ENCODE peak calls at places on chromosome 2, in ten cellular contexts. O is upper lobe of right lung, M is endothelial cell, D is brain microvascular endothelial cell, W is neural progenitor cell, Y is tibial artery, L is fibroblast of the aortic adventitia, B is PC-3, G is neural crest cell, U is nephron progenitor cell. E is an unnamed sample.

GRCh38 chr2:241286348-241287090 is 29.0 kb downstream of the HDLBP start:
- DNase-seq in O (no peak), M (no peak), D (no peak), W (no peak), Y (no peak), L (no peak), B (no peak), G (no peak), U (no peak), E (no peak)

GRCh38 chr2:209600257-209601180 is 171.1 kb upstream of the UNC80 start:
- DNase-seq in O (no peak), M (no peak), D (no peak), W (peak), Y (no peak), L (no peak), B (no peak), G (no peak), U (no peak), E (no peak)

GRCh38 chr2:39447266-39448168 is 10.4 kb upstream of the MAP4K3 start:
- DNase-seq in O (no peak), M (no peak), D (peak), W (no peak), Y (no peak), L (no peak), B (peak), G (no peak), U (no peak), E (no peak)

GRCh38 chr2:190564838-190565237 is 30.3 kb upstream of the NEMP2 start:
- DNase-seq in O (no peak), M (no peak), D (no peak), W (no peak), Y (no peak), L (no peak), B (no peak), G (no peak), U (no peak), E (no peak)

GRCh38 chr2:150911766-150912280 is 349.8 kb downstream of the RBM43 start:
- DNase-seq in O (peak), M (no peak), D (peak), W (no peak), Y (peak), L (peak), B (peak), G (no peak), U (no peak), E (no peak)

GRCh38 chr2:120520929-120521912 is 175.3 kb downstream of the INHBB start:
- DNase-seq in O (no peak), M (peak), D (peak), W (peak), Y (no peak), L (peak), B (peak), G (peak), U (peak), E (peak)

GRCh38 chr2:174158003-174158402 is 90.3 kb downstream of the OLA1 start:
- DNase-seq in O (no peak), M (peak), D (peak), W (peak), Y (no peak), L (peak), B (peak), G (peak), U (peak), E (peak)

GRCh38 chr2:237280937-237281336 is 133.0 kb downstream of the COL6A3 start:
- DNase-seq in O (no peak), M (no peak), D (no peak), W (no peak), Y (no peak), L (no peak), B (no peak), G (no peak), U (no peak), E (no peak)

GRCh38 chr2:205590759-205591158 is 91.5 kb upstream of the NRP2 start:
- DNase-seq in O (no peak), M (no peak), D (peak), W (no peak), Y (no peak), L (peak), B (peak), G (no peak), U (no peak), E (no peak)

GRCh38 chr2:235922851-235923250 is 245.3 kb downstream of the GBX2 start:
- DNase-seq in O (no peak), M (no peak), D (no peak), W (no peak), Y (no peak), L (no peak), B (no peak), G (no peak), U (no peak), E (no peak)

GRCh38 chr2:8021942-8022341 is 659.9 kb upstream of the ID2 start:
- DNase-seq in O (no peak), M (no peak), D (no peak), W (no peak), Y (no peak), L (peak), B (no peak), G (no peak), U (no peak), E (no peak)

GRCh38 chr2:237465515-237466227 is 21.4 kb upstream of the MLPH start:
- DNase-seq in O (peak), M (no peak), D (peak), W (no peak), Y (no peak), L (peak), B (peak), G (no peak), U (no peak), E (peak)

GRCh38 chr2:10412380-10412779 is 35.7 kb downstream of the ODC1 start:
- DNase-seq in O (no peak), M (peak), D (peak), W (peak), Y (no peak), L (peak), B (peak), G (peak), U (no peak), E (peak)

GRCh38 chr2:53632714-53633113 is 134.9 kb upstream of the CHAC2 start:
- DNase-seq in O (no peak), M (no peak), D (peak), W (no peak), Y (no peak), L (peak), B (peak), G (no peak), U (no peak), E (peak)

GRCh38 chr2:148888003-148888501 is 13.0 kb downstream of the KIF5C start:
- DNase-seq in O (no peak), M (peak), D (no peak), W (peak), Y (no peak), L (no peak), B (no peak), G (no peak), U (peak), E (no peak)

GRCh38 chr2:134314202-134314601 is 60.3 kb downstream of the MGAT5 start:
- DNase-seq in O (no peak), M (no peak), D (no peak), W (no peak), Y (peak), L (no peak), B (no peak), G (no peak), U (no peak), E (no peak)

GRCh38 chr2:150482667-150483260 is 4.7 kb downstream of the RND3 start:
- DNase-seq in O (no peak), M (no peak), D (no peak), W (no peak), Y (no peak), L (peak), B (peak), G (no peak), U (no peak), E (no peak)

GRCh38 chr2:45267062-45267702 is 257.9 kb upstream of the SIX2 start:
- DNase-seq in O (no peak), M (no peak), D (no peak), W (no peak), Y (no peak), L (no peak), B (peak), G (no peak), U (no peak), E (no peak)

GRCh38 chr2:172226244-172227061 is 123.8 kb upstream of the DLX2 start:
- DNase-seq in O (no peak), M (no peak), D (no peak), W (no peak), Y (no peak), L (no peak), B (peak), G (no peak), U (no peak), E (no peak)

GRCh38 chr2:109516445-109517117 is 97.2 kb downstream of the SEPTIN10 start:
- DNase-seq in O (peak), M (peak), D (peak), W (peak), Y (no peak), L (no peak), B (peak), G (peak), U (peak), E (peak)

GRCh38 chr2:14137643-14138042 is 494.9 kb upstream of the LRATD1 start:
- DNase-seq in O (no peak), M (no peak), D (no peak), W (peak), Y (no peak), L (no peak), B (peak), G (peak), U (no peak), E (peak)

GRCh38 chr2:240640939-240641338 is 15.7 kb downstream of the GPR35 start:
- DNase-seq in O (peak), M (no peak), D (no peak), W (peak), Y (peak), L (peak), B (peak), G (peak), U (peak), E (peak)

GRCh38 chr2:98460573-98461560 is 16.2 kb downstream of the INPP4A start:
- DNase-seq in O (no peak), M (no peak), D (no peak), W (no peak), Y (no peak), L (no peak), B (no peak), G (no peak), U (no peak), E (no peak)

GRCh38 chr2:120344991-120345975 is 653 bp upstream of the INHBB start:
- DNase-seq in O (no peak), M (peak), D (no peak), W (peak), Y (no peak), L (no peak), B (peak), G (peak), U (peak), E (peak)

GRCh38 chr2:216170362-216170761 is 61.2 kb downstream of the XRCC5 start:
- DNase-seq in O (no peak), M (no peak), D (no peak), W (no peak), Y (no peak), L (no peak), B (no peak), G (no peak), U (no peak), E (no peak)

GRCh38 chr2:109222825-109223471 is 93.9 kb downstream of the SH3RF3 start:
- DNase-seq in O (peak), M (no peak), D (no peak), W (peak), Y (no peak), L (no peak), B (no peak), G (no peak), U (no peak), E (no peak)

GRCh38 chr2:178514664-178515063 is 34.4 kb downstream of the PLEKHA3 start:
- DNase-seq in O (no peak), M (no peak), D (peak), W (no peak), Y (no peak), L (peak), B (peak), G (no peak), U (no peak), E (no peak)

GRCh38 chr2:70888925-70889715 is 46.6 kb upstream of the ATP6V1B1 start:
- DNase-seq in O (no peak), M (no peak), D (no peak), W (peak), Y (no peak), L (no peak), B (no peak), G (no peak), U (peak), E (peak)

GRCh38 chr2:55418512-55419235 is 982 bp downstream of the CCDC88A start:
- DNase-seq in O (no peak), M (no peak), D (no peak), W (no peak), Y (no peak), L (peak), B (no peak), G (no peak), U (no peak), E (no peak)

GRCh38 chr2:40097691-40098376 is 318.8 kb upstream of the THUMPD2 start:
- DNase-seq in O (no peak), M (no peak), D (peak), W (no peak), Y (no peak), L (peak), B (peak), G (no peak), U (no peak), E (no peak)

GRCh38 chr2:108607706-108608301 is 73.5 kb downstream of the LIMS1 start:
- DNase-seq in O (no peak), M (peak), D (no peak), W (peak), Y (no peak), L (peak), B (peak), G (no peak), U (peak), E (peak)

GRCh38 chr2:128769457-128770142 is 450.9 kb upstream of the HS6ST1 start:
- DNase-seq in O (peak), M (no peak), D (no peak), W (no peak), Y (no peak), L (no peak), B (no peak), G (no peak), U (no peak), E (no peak)

GRCh38 chr2:68157002-68157401 is 686 bp upstream of the PNO1 start:
- DNase-seq in O (peak), M (peak), D (peak), W (peak), Y (no peak), L (no peak), B (no peak), G (no peak), U (peak), E (no peak)

DNA sequence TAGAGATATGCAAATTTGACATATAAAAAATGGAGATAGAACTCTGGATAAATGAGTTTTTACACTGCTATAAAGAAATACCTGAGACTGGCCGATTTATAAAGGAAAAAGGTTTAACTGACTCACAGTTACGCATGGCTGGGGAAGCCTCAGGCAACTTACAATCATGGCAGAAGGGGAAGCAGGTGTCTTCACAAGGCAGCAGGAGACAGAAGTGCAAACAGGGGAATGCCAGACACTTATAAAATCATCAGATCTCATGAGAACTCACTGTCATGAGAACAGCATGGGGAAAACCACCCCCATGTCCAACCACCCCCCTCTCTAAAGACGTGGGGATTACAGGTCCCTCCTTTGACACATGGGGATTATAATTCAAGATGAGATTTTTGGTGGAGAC is 1540.2 kb upstream of the SLC39A10 start:
- DNase-seq in O (no peak), M (no peak), D (no peak), W (no peak), Y (no peak), L (no peak), B (no peak), G (no peak), U (no peak), E (no peak)
- TF ChIP-seq CTCF in O (no peak), M (no peak), D (no peak), W (no peak), Y (no peak), L (no peak), B (no peak), G (no peak), U (no peak), E (no peak)

DNA sequence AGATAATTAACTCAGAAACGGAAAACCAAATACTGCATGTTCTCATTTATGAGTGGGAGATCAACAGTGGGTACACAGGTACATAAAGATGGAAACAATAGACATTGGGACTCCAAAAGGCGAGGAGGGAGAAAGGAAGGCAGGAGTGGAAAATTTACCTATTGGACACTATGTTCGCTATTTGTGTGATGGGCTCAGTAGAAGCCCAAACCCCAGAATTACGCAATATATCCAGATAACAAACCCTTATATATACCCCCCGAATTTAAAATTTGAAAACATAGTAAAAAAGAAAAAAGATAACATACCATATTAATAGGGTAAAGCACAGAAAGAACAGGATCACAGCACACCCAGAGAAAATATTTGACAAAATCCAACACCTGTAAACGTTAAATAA is 1351.7 kb upstream of the FAM98A start:
- DNase-seq in O (no peak), M (no peak), D (no peak), W (no peak), Y (no peak), L (no peak), B (no peak), G (no peak), U (no peak), E (no peak)
- TF ChIP-seq CTCF in O (no peak), M (no peak), D (no peak), W (no peak), Y (no peak), L (no peak), B (no peak), G (no peak), U (no peak), E (no peak)

GRCh38 chr2:42421601-42422252 is 60.7 kb upstream of the COX7A2L start:
- DNase-seq in O (no peak), M (no peak), D (peak), W (no peak), Y (no peak), L (no peak), B (peak), G (no peak), U (no peak), E (peak)
- TF ChIP-seq CTCF in O (no peak), M (no peak), D (peak), W (no peak), Y (no peak), L (no peak), B (no peak), G (no peak), U (no peak), E (no peak)

DNA sequence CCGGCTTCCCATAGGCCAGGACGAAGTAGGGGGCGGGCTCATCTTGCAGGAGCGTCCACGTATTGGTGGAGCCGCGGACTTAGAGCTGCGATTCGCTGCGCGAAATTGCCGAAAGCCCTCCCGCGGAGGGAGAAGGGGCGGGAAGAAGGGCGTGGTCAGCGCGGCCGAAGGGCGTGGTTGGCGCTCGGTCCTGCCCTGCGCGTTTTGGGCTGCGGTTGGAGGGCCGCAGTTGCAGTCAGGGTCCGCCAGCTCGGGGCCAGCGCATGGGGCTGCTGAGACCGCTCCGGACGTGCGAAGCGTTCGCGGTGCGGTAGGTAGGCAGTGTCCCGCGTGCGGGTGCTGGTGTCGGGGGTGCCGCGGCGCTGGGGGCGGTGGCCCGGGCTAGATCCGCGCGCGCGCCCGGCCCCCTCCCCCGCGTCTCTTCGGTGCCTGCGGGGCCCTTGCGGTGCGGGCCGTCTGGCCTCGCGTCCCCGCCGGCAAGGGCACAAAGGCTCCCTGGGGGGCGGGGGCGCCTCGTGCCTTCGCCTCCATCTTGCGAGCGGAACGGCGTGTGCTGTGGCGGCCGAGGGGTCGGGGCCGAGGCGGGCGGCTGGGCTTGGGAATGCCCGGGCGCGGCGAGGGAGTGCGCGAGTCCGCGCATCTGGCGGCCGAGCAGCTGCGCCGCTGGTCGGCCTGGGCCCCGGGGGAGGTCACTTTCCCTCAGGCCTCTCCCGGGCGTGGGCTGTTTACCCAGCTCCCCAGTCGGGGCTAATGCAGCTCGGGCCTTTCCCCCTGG is at the start of gene CEP68:
- DNase-seq in O (peak), M (peak), D (peak), W (peak), Y (peak), L (peak), B (peak), G (peak), U (peak), E (peak)
- TF ChIP-seq CTCF in O (no peak), M (no peak), D (no peak), W (no peak), Y (no peak), L (no peak), B (no peak), G (no peak), U (no peak), E (no peak)

DNA sequence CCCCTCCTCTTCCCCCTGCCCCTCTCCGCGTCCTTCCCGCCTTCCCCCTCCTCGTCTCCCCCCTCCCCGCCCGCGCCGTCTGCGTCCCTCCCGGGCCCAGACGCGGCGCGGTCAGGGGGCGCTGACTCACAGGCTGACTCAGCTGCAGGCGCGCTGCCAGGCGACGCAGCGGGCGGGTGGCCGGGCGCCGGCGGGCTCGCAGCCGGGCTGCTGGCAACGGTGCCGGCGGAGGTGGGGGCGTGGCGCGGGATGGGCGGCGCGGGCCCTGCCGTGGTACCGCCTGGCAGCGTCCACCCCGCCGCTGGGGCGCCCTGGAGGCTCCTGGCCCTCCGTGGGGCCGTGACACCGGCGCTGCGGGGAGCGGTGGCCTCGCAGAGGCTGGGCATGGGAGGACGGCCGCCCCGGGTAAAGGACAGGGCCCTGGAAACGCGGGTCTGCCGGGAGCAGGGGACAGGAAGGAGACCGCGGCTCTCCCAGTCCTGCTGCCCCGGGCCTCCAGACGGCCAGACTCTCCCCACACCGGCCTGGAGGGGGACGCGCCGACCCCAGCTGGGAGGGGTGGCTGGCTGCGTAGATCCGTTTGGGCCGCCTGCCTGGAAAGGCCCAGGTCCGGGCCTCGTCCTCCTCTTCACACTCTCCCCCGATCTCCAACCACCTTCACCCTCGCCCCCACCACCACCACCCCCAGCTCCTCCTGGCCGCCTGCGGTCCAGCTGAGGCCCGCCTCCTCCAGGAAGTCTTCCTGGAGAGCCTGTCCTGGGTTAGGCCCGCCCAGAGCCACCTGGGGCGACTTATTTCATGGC is 10.0 kb upstream of the PROC start:
- DNase-seq in O (peak), M (peak), D (peak), W (peak), Y (peak), L (peak), B (peak), G (peak), U (peak), E (peak)
- TF ChIP-seq CTCF in O (no peak), M (no peak), D (peak), W (no peak), Y (no peak), L (no peak), B (no peak), G (no peak), U (no peak), E (no peak)

DNA sequence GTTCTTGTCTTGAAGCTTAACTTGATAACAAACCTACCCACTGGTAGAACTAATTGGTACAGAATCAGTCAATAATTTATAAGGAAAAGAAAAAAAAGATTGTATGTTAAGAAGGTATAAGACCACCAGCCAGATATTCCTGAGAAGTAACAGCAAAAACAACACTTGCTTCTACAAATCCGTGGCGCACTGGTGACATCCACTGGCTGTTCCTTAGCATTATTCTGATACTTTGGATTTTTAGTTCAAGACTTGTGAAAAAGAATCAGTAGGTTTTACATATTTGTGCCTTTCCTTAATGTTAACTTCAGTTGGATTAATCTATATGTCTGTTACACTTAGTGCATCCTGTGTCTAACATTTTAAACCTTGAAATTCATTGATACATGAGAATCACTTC is 141.8 kb downstream of the GRB14 start:
- DNase-seq in O (no peak), M (peak), D (peak), W (peak), Y (no peak), L (peak), B (peak), G (peak), U (peak), E (peak)
- TF ChIP-seq CTCF in O (peak), M (peak), D (peak), W (peak), Y (peak), L (peak), B (peak), G (peak), U (peak), E (peak)